ENCODE peak calls at places on chromosomes 11 and 22, in four cellular contexts. H, T, K and N are unnamed samples.

GRCh38 chr11:88402784-88403183 is 65.2 kb upstream of the CTSC start:
- DNase-seq in T (no peak), H (peak; percentile 82), K (no peak), N (peak; percentile 60)

GRCh38 chr11:78025378-78025777 is 2.3 kb upstream of the KCTD14 start:
- DNase-seq in H (no peak), T (no peak), K (no peak), N (no peak)

GRCh38 chr11:69817265-69818236 is 1.7 kb downstream of the FGF3 start:
- DNase-seq in T (no peak), H (peak; percentile 7), K (no peak), N (no peak)

GRCh38 chr11:71322861-71323582 is 70.6 kb upstream of the SHANK2 start:
- DNase-seq in H (no peak), T (no peak), K (no peak), N (no peak)

GRCh38 chr22:27270818-27271510 is 530.6 kb downstream of the MN1 start:
- DNase-seq in K (no peak), H (no peak), T (no peak), N (no peak)

GRCh38 chr22:27337676-27338075 is 463.9 kb downstream of the MN1 start:
- DNase-seq in K (no peak), H (no peak), T (no peak), N (no peak)

GRCh38 chr22:19879996-19880785 is 25.5 kb upstream of the GNB1L start:
- DNase-seq in T (no peak), H (no peak), K (peak; percentile 31), N (no peak)

GRCh38 chr11:132451942-132452601 is 1080.2 kb downstream of the OPCML start:
- DNase-seq in K (no peak), H (peak; percentile 22), T (no peak), N (peak; percentile 22)

GRCh38 chr11:22491826-22492225 is 133.8 kb downstream of the FANCF start:
- DNase-seq in K (no peak), H (peak; percentile 7), T (no peak), N (peak; percentile 77)